ENCODE peak calls at places on chromosomes 16 and 17, in eight cellular contexts. A is tibial artery; Y is HL-60; Z is A673; P is ovary; C is esophagus squamous epithelium; B is CD8-positive, alpha-beta T cell; T is RWPE1. M is an unnamed sample.

GRCh38 chr17:75078097-75079022 is 9.4 kb upstream of the SLC16A5 start:
- DNase-seq in A (no peak), Z (peak), Y (no peak), P (no peak), C (no peak), T (peak), B (no peak), M (no peak)

GRCh38 chr17:21357696-21358095 is 18.5 kb upstream of the KCNJ12 start:
- DNase-seq in A (no peak), Y (no peak), T (no peak), C (no peak), P (no peak), B (no peak), Z (no peak), M (no peak)

GRCh38 chr17:67223924-67224323 is 21.1 kb downstream of the HELZ start:
- DNase-seq in B (no peak), T (peak), Z (peak), P (no peak), A (no peak), Y (no peak), C (no peak), M (no peak)

GRCh38 chr16:67430504-67431076 is 331 bp upstream of the HSD11B2 start:
- DNase-seq in B (peak), Z (peak), C (no peak), P (no peak), Y (no peak), A (no peak), T (peak), M (no peak)

GRCh38 chr17:10062757-10063385 is 135.5 kb downstream of the GAS7 start:
- DNase-seq in Y (peak), Z (no peak), B (no peak), T (no peak), C (no peak), P (no peak), A (no peak), M (no peak)

GRCh38 chr16:11972128-11972527 is 4.4 kb upstream of the SNX29 start:
- DNase-seq in C (no peak), Z (peak), B (no peak), P (no peak), Y (no peak), T (no peak), A (no peak), M (no peak)

GRCh38 chr16:471353-472198 is 46.1 kb downstream of the RAB11FIP3 start:
- DNase-seq in Y (no peak), B (no peak), C (no peak), A (no peak), T (peak), P (no peak), Z (peak), M (peak)

GRCh38 chr17:17363638-17364337 is 60.6 kb downstream of the NT5M start:
- DNase-seq in A (no peak), Y (no peak), T (no peak), B (no peak), Z (no peak), P (no peak), C (no peak), M (no peak)

GRCh38 chr17:4610656-4611055 is 26.3 kb downstream of the SMTNL2 start:
- DNase-seq in C (no peak), Z (no peak), B (no peak), P (no peak), A (no peak), Y (no peak), T (no peak), M (no peak)
- H3K27ac ChIP-seq in C (peak), Z (no peak), B (no peak), P (no peak), A (no peak), Y (no peak), T (no peak), M (no peak)

GRCh38 chr17:58320570-58321323 is 7.8 kb downstream of the TSPOAP1 start:
- DNase-seq in P (no peak), C (no peak), Y (no peak), B (no peak), A (no peak), Z (no peak), T (no peak), M (no peak)
- TF ChIP-seq CTCF in P (no peak), C (no peak), Y (no peak), B (no peak), A (no peak), Z (no peak), T (no peak), M (no peak)

DNA sequence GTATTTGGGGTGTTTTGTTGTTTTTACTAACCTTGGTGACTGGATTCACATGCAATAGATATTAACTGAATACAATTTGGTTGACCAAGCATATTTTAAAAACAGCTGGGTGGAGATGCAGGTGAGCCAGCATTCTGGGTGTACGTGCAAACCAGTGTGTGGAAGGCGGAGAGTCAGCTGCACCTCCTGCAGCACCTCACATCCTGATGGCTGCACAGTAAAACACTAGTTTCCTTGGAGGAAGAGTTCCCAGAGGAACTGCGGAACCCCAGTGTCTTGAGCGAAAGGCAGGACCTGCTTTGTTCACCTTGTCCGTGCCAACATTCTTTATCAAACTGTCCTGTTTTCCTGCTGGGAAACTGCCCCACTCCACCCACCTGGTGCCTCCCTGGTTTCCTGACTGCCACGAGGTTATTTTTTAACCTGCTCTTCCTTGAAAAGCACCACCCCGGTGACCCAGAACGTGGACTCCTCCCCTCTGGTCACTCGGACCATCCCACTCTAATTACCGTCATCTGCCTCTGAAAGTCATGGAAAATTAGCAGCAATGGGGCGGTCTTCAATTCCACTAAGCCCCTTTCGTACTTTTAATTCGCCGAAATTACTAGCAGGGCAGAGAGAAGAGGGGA is 1.0 kb upstream of the YPEL2 start:
- DNase-seq in Z (no peak), B (no peak), A (peak), Y (no peak), C (no peak), P (peak), T (no peak), M (peak)
- H3K27ac ChIP-seq in Z (no peak), B (peak), A (peak), Y (peak), C (peak), P (no peak), T (peak), M (peak)

DNA sequence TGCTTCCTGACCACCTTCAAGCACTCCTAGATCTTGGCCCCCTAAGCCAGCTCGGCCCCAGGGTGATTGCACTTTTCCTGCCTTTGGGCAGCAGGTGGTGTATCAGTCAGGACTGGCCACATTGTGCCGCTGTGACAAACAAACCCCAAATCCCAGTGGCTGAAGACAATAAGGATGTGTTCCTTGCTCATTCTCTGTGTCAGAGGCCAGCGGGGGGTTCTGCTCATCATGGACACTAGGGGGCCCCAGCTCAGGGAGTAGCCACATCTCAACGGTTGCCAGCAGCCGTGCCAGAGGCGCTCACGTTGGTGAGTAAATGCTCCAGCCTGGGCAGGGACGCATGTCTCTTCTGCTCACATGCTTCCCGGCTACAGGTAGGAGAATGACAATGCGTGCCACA is 60.4 kb downstream of the ZDHHC7 start:
- DNase-seq in B (peak), A (no peak), P (no peak), C (no peak), Y (no peak), Z (peak), T (no peak), M (no peak)
- TF ChIP-seq CTCF in B (no peak), A (no peak), P (no peak), C (no peak), Y (peak), Z (peak), T (no peak), M (no peak)

M was measured in heart left ventricle.